ENCODE peak calls at places on chromosomes 7 and 10, in four cellular contexts. Y, T, R and L are unnamed samples. For H3K4me1, the result is how much of the 10 kb centered on the place peaks cover.

GRCh38 chr10:90227259-90227658 is 525.9 kb downstream of the KIF20B start:
- DNase-seq in T (no peak), R (no peak), Y (no peak), L (no peak)

GRCh38 chr7:47688311-47689100 is 106.6 kb upstream of the TNS3 start:
- DNase-seq in R (no peak), T (no peak), Y (no peak), L (no peak)

GRCh38 chr7:156368053-156368452 is 272.5 kb upstream of the RNF32 start:
- DNase-seq in Y (no peak), R (no peak), T (no peak), L (no peak)

GRCh38 chr7:22447759-22448158 is 52.2 kb downstream of the STEAP1B start:
- DNase-seq in R (no peak), T (no peak), Y (no peak), L (no peak)

GRCh38 chr10:86362129-86362527 is 4.5 kb downstream of the GRID1 start:
- DNase-seq in Y (peak), T (no peak), R (no peak), L (peak)

GRCh38 chr7:33091641-33092191 is 17.5 kb downstream of the RP9 start:
- DNase-seq in T (no peak), Y (no peak), R (no peak), L (no peak)

GRCh38 chr10:121873236-121873635 is 54.6 kb downstream of the ATE1 start:
- DNase-seq in T (no peak), R (no peak), Y (no peak), L (no peak)

GRCh38 chr7:158525648-158526484 is 61.8 kb downstream of the PTPRN2 start:
- DNase-seq in T (no peak), R (no peak), Y (no peak), L (no peak)

GRCh38 chr7:32574626-32575025 is 79.3 kb downstream of the AVL9 start:
- DNase-seq in T (no peak), R (no peak), Y (no peak), L (no peak)

GRCh38 chr7:135328526-135328925 is 94.9 kb downstream of the STRA8 start:
- DNase-seq in R (no peak), T (no peak), Y (no peak), L (no peak)

GRCh38 chr10:11741608-11742007 is 574 bp upstream of the ECHDC3 start:
- DNase-seq in Y (no peak), R (no peak), T (no peak), L (peak)

GRCh38 chr7:50785346-50785745 is 2.6 kb upstream of the GRB10 start:
- DNase-seq in T (no peak), Y (no peak), R (no peak), L (no peak)

GRCh38 chr7:131581241-131582157 is 25.1 kb upstream of the PODXL start:
- DNase-seq in T (no peak), Y (peak), R (peak), L (peak)

GRCh38 chr10:33773895-33774480 is 439.5 kb upstream of the NRP1 start:
- DNase-seq in R (no peak), T (no peak), Y (no peak), L (no peak)

GRCh38 chr7:35697414-35698175 is 2.7 kb upstream of the HERPUD2 start:
- DNase-seq in R (no peak), T (no peak), Y (no peak), L (no peak)

GRCh38 chr7:1640376-1641172 is 29.5 kb upstream of the ELFN1 start:
- DNase-seq in T (no peak), Y (no peak), R (peak), L (no peak)

GRCh38 chr10:93921338-93921737 is 27.6 kb downstream of the SLC35G1 start:
- DNase-seq in R (no peak), Y (no peak), T (no peak), L (no peak)

GRCh38 chr7:8433477-8434289 is at the start of gene NXPH1:
- DNase-seq in Y (no peak), R (no peak), T (peak), L (no peak)

GRCh38 chr10:33196377-33196706 is 138.1 kb downstream of the NRP1 start:
- DNase-seq in T (no peak), R (no peak), Y (no peak), L (no peak)

GRCh38 chr7:73613954-73614735 is 10.2 kb downstream of the MLXIPL start:
- DNase-seq in R (no peak), Y (no peak), T (no peak), L (no peak)

GRCh38 chr10:69687396-69687795 is 57.3 kb downstream of the FAM241B start:
- DNase-seq in T (no peak), Y (no peak), R (no peak), L (no peak)

GRCh38 chr7:28623863-28624262 is 211.5 kb downstream of the CREB5 start:
- DNase-seq in R (no peak), T (no peak), Y (no peak), L (no peak)

GRCh38 chr7:7122033-7122478 is 60.3 kb upstream of the C1GALT1 start:
- DNase-seq in T (no peak), Y (no peak), R (no peak), L (no peak)

GRCh38 chr10:77628906-77629730 is 8.5 kb downstream of the KCNMA1 start:
- DNase-seq in T (no peak), Y (no peak), R (no peak), L (no peak)

GRCh38 chr7:35630573-35630972 is 64.4 kb downstream of the HERPUD2 start:
- DNase-seq in Y (no peak), R (no peak), T (no peak), L (no peak)

GRCh38 chr7:42137431-42137830 is 99.6 kb downstream of the GLI3 start:
- DNase-seq in Y (no peak), T (no peak), R (no peak), L (no peak)

GRCh38 chr10:103888113-103888841 is 29.7 kb downstream of the STN1 start:
- DNase-seq in Y (peak), R (no peak), T (peak), L (peak)

GRCh38 chr7:45235905-45236304 is 78.3 kb downstream of the RAMP3 start:
- DNase-seq in Y (no peak), R (no peak), T (no peak), L (no peak)

GRCh38 chr7:34162676-34163075 is 257.3 kb downstream of the BMPER start:
- DNase-seq in Y (no peak), R (no peak), T (no peak), L (no peak)

GRCh38 chr10:33365871-33366411 is 31.5 kb upstream of the NRP1 start:
- DNase-seq in R (no peak), Y (no peak), T (peak), L (no peak)

GRCh38 chr10:72328045-72328828 is 26.5 kb downstream of the DNAJB12 start:
- DNase-seq in Y (peak), R (no peak), T (peak), L (peak)

GRCh38 chr10:84194424-84195043 is at the start of gene CDHR1:
- DNase-seq in T (peak), R (no peak), Y (no peak), L (no peak)

GRCh38 chr10:6702030-6702429 is 122.0 kb upstream of the PRKCQ start:
- DNase-seq in R (no peak), T (no peak), Y (no peak), L (no peak)

GRCh38 chr7:83410989-83411591 is 237.8 kb downstream of the SEMA3E start:
- DNase-seq in R (no peak), Y (no peak), T (peak), L (no peak)

GRCh38 chr10:87845624-87846377 is 17.5 kb downstream of the KLLN start:
- DNase-seq in T (peak), R (no peak), Y (no peak), L (no peak)

GRCh38 chr10:50622497-50623298 is 1.1 kb downstream of the SGMS1 start:
- DNase-seq in R (peak), Y (peak), T (peak), L (peak)
- TF ChIP-seq CTCF in R (no peak), Y (no peak), T (no peak), L (no peak)

GRCh38 chr7:21428642-21428941 is 709 bp downstream of the SP4 start:
- DNase-seq in R (peak), Y (no peak), T (no peak), L (no peak)

GRCh38 chr7:21429021-21429420 is 1.1 kb downstream of the SP4 start:
- DNase-seq in R (no peak), T (no peak), Y (no peak), L (no peak)

GRCh38 chr7:21429786-21430574 is 2.1 kb downstream of the SP4 start:
- DNase-seq in Y (no peak), R (no peak), T (no peak), L (no peak)

GRCh38 chr7:21427861-21428641 is at the start of gene SP4:
- DNase-seq in T (peak), Y (peak), R (peak), L (peak)

GRCh38 chr7:21430575-21430954 is 2.7 kb downstream of the SP4 start:
- DNase-seq in Y (no peak), T (no peak), R (no peak), L (no peak)
- H3K4me3 ChIP-seq in Y (no peak), T (no peak), R (no peak), L (no peak)

GRCh38 chr7:139703468-139704307 is 74.1 kb downstream of the HIPK2 start:
- DNase-seq in T (no peak), Y (no peak), R (no peak), L (no peak)
- H3K4me1 ChIP-seq in T (under half), Y (under half), R (under half), L (under half)

DNA sequence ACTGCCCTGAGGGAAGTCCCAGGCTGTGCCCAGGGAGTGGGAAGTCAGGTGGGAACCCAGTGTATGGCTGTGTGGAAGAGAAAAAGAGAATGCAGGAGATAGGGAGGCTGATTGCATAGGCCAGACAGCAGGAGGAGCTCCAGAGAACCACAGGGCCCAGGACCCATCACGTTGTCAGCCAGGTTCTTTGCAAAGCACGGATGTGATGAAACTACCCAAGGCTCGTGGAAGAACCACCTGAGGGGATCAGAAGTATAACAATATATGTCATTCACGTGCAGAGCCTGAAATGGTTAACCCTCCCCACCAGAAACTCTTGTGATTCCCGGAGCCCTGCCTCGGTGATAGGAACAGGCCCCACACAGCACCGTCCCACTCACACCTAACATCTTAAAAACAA is 83.6 kb downstream of the LARP4B start:
- DNase-seq in T (no peak), R (no peak), Y (no peak), L (no peak)
- TF ChIP-seq CTCF in T (no peak), R (no peak), Y (no peak), L (no peak)

GRCh38 chr7:70285176-70285575 is 686.9 kb downstream of the AUTS2 start:
- DNase-seq in Y (no peak), R (no peak), T (no peak), L (no peak)

GRCh38 chr7:70289067-70289466 is 690.8 kb downstream of the AUTS2 start:
- DNase-seq in Y (no peak), T (no peak), R (no peak), L (no peak)

DNA sequence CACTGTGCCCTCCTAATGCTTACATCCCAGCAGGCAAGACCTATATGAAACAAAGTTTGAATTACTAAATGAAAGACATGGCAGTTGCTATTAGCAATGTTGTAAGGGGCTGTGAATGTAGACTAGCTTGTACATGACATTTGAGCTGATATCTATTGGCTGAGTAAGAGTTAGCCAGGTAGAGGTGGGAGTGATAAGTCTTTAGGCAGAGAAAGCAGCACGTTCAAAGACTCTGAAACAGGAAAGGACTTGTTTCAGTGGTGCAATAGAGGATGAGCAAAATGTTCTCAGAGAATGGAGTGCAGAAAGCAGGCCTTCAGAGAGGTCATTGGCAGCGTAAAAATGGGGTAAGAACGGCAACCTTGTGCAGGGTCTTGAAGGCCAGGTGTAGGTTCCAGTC is 687.6 kb downstream of the AUTS2 start:
- DNase-seq in T (no peak), Y (no peak), R (no peak), L (no peak)
- H3K4me3 ChIP-seq in T (no peak), Y (no peak), R (no peak), L (no peak)

GRCh38 chr7:101941481-101942383 is 124.3 kb downstream of the CUX1 start:
- DNase-seq in R (no peak), T (peak), Y (no peak), L (peak)

GRCh38 chr7:101939136-101939695 is 121.8 kb downstream of the CUX1 start:
- DNase-seq in R (no peak), Y (no peak), T (no peak), L (no peak)

GRCh38 chr7:101942603-101943210 is 125.3 kb downstream of the CUX1 start:
- DNase-seq in T (no peak), R (no peak), Y (no peak), L (no peak)

GRCh38 chr7:101940151-101940550 is 122.7 kb downstream of the CUX1 start:
- DNase-seq in R (no peak), T (no peak), Y (no peak), L (no peak)

DNA sequence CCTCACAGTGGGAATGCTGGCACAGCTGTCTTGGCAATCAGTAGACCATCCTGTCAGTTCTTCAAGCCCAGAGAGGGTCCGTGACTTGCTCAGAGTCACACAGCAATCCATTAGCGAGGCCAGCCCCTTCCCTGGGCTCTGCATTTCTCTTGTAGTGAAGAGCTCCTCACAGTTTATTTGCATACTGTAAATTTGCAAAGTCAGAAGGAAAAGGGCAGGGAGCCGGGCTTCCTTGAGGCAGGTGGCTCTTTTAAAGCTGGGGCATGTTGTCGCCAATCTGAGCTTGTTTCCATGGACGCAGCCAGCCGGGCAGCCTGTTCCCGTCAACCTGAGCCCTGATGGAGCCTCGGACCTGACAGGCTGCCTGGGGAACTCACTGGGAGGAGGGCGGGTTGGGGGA is 123.4 kb downstream of the CUX1 start:
- DNase-seq in Y (no peak), T (no peak), R (no peak), L (no peak)
- H3K4me1 ChIP-seq in Y (under half), T (half or more), R (under half), L (under half)

GRCh38 chr10:97537186-97537869 is 35.3 kb upstream of the ANKRD2 start:
- DNase-seq in R (no peak), T (no peak), Y (no peak), L (no peak)

GRCh38 chr10:97540669-97541500 is 31.7 kb upstream of the ANKRD2 start:
- DNase-seq in Y (no peak), R (no peak), T (no peak), L (no peak)

GRCh38 chr10:97538401-97538800 is 34.2 kb upstream of the ANKRD2 start:
- DNase-seq in Y (no peak), R (no peak), T (no peak), L (no peak)

GRCh38 chr10:97538839-97539238 is 33.7 kb upstream of the ANKRD2 start:
- DNase-seq in T (no peak), Y (no peak), R (no peak), L (no peak)

GRCh38 chr10:97539523-97540200 is 32.9 kb upstream of the ANKRD2 start:
- DNase-seq in T (no peak), R (no peak), Y (no peak), L (peak)
- TF ChIP-seq CTCF in T (no peak), R (no peak), Y (no peak), L (no peak)

DNA sequence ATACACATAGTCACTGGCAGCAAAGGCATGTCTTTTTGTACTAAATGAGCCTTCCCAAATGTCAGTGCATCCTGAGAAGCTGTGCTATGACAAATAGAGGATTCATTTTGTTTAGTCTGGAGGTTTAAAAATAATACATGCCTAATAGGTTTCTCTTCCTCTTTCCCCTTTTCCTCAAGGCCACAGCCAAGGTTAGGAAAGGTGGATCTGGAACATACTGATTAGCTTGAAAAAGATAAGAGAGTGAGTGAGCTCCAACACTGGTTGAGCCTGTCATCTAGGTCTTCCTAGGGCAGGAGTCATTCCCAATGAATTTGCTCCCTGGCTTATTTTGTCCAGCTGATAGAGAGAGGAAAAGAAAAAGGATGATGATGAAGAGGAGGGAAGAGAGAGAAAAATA is 14.4 kb upstream of the SP4 start:
- DNase-seq in T (no peak), Y (no peak), R (no peak), L (no peak)
- H3K4me3 ChIP-seq in T (no peak), Y (no peak), R (no peak), L (no peak)